ENCODE peak calls at places on chromosomes 5 and 9, in five cellular contexts. X is lung, B is cardiac muscle cell, E is spleen, P is bronchial epithelial cell. A is an unnamed sample.

GRCh38 chr5:26578002-26578401 is 460.4 kb downstream of the CDH9 start:
- DNase-seq in X (no peak), B (no peak), E (no peak), P (no peak), A (no peak)

GRCh38 chr5:90934091-90934719 is 375.6 kb downstream of the ADGRV1 start:
- DNase-seq in X (no peak), B (no peak), E (no peak), P (no peak), A (no peak)

GRCh38 chr5:119951330-119951934 is 322.1 kb downstream of the FAM170A start:
- DNase-seq in X (no peak), B (no peak), E (no peak), P (peak), A (no peak)

GRCh38 chr5:56064984-56065383 is 70.2 kb upstream of the IL6ST start:
- DNase-seq in X (no peak), B (no peak), E (no peak), P (peak), A (no peak)

GRCh38 chr5:111757582-111758283 is 739 bp upstream of the NREP start:
- DNase-seq in X (peak), B (peak), E (peak), P (peak), A (peak)

GRCh38 chr9:129995409-129996160 is 47.4 kb downstream of the FNBP1 start:
- DNase-seq in X (no peak), B (peak), E (no peak), P (peak), A (no peak)

GRCh38 chr5:101989659-101990058 is 306.4 kb downstream of the SLCO4C1 start:
- DNase-seq in X (no peak), B (no peak), E (no peak), P (no peak), A (no peak)

GRCh38 chr9:117722108-117722761 is 18.0 kb downstream of the TLR4 start:
- DNase-seq in X (no peak), B (no peak), E (no peak), P (no peak), A (no peak)

GRCh38 chr5:132003982-132004381 is 7.5 kb downstream of the ACSL6 start:
- DNase-seq in X (no peak), B (no peak), E (peak), P (no peak), A (no peak)

GRCh38 chr9:71349218-71349617 is 227.8 kb upstream of the TRPM3 start:
- DNase-seq in X (no peak), B (peak), E (no peak), P (no peak), A (no peak)

GRCh38 chr9:14935917-14936316 is 25.7 kb upstream of the FREM1 start:
- DNase-seq in X (no peak), B (no peak), E (no peak), P (no peak), A (no peak)

GRCh38 chr9:7405924-7406604 is 393.5 kb downstream of the DMAC1 start:
- DNase-seq in X (no peak), B (no peak), E (no peak), P (no peak), A (no peak)

GRCh38 chr5:66864240-66864884 is 268.2 kb downstream of the MAST4 start:
- DNase-seq in X (no peak), B (peak), E (no peak), P (peak), A (no peak)

GRCh38 chr5:151245820-151246219 is 7.2 kb upstream of the GM2A start:
- DNase-seq in X (no peak), B (no peak), E (no peak), P (no peak), A (no peak)

GRCh38 chr5:76303917-76304316 is 99.2 kb upstream of the IQGAP2 start:
- DNase-seq in X (no peak), B (no peak), E (no peak), P (peak), A (no peak)

GRCh38 chr5:32127759-32128158 is 46.4 kb downstream of the GOLPH3 start:
- DNase-seq in X (no peak), B (no peak), E (no peak), P (no peak), A (no peak)

GRCh38 chr5:68134033-68134668 is 81.4 kb upstream of the PIK3R1 start:
- DNase-seq in X (no peak), B (peak), E (no peak), P (peak), A (no peak)

GRCh38 chr5:104355350-104355749 is 792.8 kb upstream of the NUDT12 start:
- DNase-seq in X (no peak), B (no peak), E (no peak), P (no peak), A (no peak)

GRCh38 chr9:132572921-132573320 is 9.5 kb upstream of the BARHL1 start:
- DNase-seq in X (no peak), B (peak), E (no peak), P (peak), A (no peak)

GRCh38 chr9:12739014-12739413 is 35.8 kb upstream of the LURAP1L start:
- DNase-seq in X (no peak), B (no peak), E (no peak), P (peak), A (no peak)

GRCh38 chr9:38641985-38642864 is 21.8 kb upstream of the ANKRD18A start:
- DNase-seq in X (no peak), B (peak), E (no peak), P (peak), A (peak)

GRCh38 chr9:72443855-72444254 is 77.6 kb upstream of the TMC1 start:
- DNase-seq in X (no peak), B (no peak), E (no peak), P (peak), A (no peak)

GRCh38 chr5:151799407-151799806 is 27.7 kb downstream of the G3BP1 start:
- DNase-seq in X (no peak), B (peak), E (no peak), P (peak), A (no peak)

GRCh38 chr9:134792627-134793026 is 88.0 kb upstream of the FCN2 start:
- DNase-seq in X (no peak), B (no peak), E (no peak), P (no peak), A (no peak)

GRCh38 chr9:127074561-127075548 is 47.6 kb downstream of the ANGPTL2 start:
- DNase-seq in X (no peak), B (no peak), E (no peak), P (no peak), A (no peak)

GRCh38 chr5:63553069-63553468 is 409.2 kb downstream of the HTR1A start:
- DNase-seq in X (no peak), B (no peak), E (no peak), P (peak), A (no peak)

GRCh38 chr9:134410078-134410834 is 84.0 kb downstream of the RXRA start:
- DNase-seq in X (peak), B (no peak), E (peak), P (no peak), A (no peak)

DNA sequence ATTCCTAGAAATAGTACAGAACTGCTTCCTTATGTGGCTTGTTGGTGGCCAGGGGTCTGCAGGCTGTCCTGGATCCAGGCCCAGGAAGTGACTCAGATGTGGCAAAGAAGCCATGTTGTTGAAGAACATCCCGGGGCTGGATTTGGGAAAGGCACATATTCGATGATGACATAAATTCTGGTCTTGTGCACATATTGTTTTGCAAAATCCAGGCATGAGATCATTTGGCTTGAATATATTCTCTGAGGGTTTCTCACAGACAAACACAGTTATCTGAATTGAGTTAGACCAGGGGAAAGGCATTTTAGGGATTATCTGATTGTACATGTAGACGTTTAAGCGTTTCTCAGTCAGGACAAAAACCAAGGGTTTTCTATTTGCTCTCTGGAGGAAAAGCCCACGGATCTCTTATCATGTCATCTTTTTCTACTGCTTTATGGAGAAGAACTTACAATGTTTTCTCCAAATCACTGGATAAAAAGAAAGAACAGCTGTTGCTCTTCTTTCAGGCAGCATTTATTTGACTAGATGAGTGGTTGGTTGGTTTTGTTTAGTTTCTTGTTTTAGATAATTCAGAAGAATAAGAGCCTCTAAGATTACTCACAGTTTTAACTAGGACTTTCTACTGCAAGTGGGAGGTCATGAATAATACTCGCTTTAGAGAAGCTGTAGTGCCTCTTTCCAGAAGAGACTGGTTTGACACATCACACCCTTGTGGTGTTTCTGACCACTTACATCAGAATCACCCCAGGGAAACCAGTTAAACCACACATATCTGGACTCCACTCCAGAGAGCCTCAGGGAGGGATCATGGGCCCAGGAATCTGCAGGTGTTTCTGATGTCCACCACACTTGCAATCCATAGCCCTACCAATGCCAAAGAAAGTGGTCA is 29.5 kb upstream of the LHFPL2 start:
- DNase-seq in X (no peak), B (peak), E (no peak), P (peak), A (no peak)
- TF ChIP-seq CTCF in X (no peak), B (no peak), E (no peak), P (no peak), A (no peak)

GRCh38 chr9:96567203-96567700 is 52.4 kb downstream of the CDC14B start:
- DNase-seq in X (no peak), B (peak), E (peak), P (no peak), A (no peak)
- TF ChIP-seq CTCF in X (no peak), B (no peak), E (no peak), P (no peak), A (no peak)

DNA sequence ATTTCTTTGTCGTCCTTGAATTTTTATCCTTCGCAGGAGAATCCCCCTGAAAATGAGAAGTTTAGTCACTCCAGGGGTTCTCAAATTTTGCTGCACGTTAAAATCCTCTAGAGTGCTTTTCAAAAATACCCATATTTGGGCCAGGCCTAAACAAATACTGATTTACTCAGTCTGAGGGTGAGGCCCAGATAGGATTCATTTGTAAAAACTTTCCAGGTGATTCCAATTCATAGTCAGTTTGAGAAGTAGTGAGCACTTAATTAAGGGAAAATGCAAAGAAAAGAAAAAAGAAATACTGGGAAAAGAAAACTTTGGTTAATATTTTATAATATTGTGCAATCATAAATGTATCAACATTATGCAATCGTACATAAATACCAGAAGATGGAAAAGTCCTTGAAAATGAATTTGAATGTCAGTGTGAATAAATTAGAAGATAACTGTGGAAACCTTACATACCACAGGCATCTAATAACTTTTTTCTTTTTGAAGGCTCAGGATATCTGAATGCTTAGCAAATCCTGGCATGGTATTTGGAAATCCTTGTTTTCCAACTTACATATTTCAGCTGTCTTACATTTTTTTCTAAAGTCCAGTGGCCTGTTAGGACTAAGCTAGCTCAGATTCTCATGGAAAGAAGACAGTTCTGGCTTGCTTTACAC is 116.5 kb upstream of the DAPK1 start:
- DNase-seq in X (no peak), B (peak), E (no peak), P (peak), A (no peak)
- TF ChIP-seq CTCF in X (no peak), B (no peak), E (no peak), P (no peak), A (no peak)

GRCh38 chr9:137096785-137097546 is 10.2 kb downstream of the MAN1B1 start:
- DNase-seq in X (no peak), B (no peak), E (no peak), P (no peak), A (no peak)

GRCh38 chr9:137099231-137099630 is 12.4 kb downstream of the MAN1B1 start:
- DNase-seq in X (no peak), B (no peak), E (no peak), P (no peak), A (no peak)

GRCh38 chr9:137097761-137098462 is 11.1 kb downstream of the MAN1B1 start:
- DNase-seq in X (no peak), B (no peak), E (no peak), P (no peak), A (no peak)

DNA sequence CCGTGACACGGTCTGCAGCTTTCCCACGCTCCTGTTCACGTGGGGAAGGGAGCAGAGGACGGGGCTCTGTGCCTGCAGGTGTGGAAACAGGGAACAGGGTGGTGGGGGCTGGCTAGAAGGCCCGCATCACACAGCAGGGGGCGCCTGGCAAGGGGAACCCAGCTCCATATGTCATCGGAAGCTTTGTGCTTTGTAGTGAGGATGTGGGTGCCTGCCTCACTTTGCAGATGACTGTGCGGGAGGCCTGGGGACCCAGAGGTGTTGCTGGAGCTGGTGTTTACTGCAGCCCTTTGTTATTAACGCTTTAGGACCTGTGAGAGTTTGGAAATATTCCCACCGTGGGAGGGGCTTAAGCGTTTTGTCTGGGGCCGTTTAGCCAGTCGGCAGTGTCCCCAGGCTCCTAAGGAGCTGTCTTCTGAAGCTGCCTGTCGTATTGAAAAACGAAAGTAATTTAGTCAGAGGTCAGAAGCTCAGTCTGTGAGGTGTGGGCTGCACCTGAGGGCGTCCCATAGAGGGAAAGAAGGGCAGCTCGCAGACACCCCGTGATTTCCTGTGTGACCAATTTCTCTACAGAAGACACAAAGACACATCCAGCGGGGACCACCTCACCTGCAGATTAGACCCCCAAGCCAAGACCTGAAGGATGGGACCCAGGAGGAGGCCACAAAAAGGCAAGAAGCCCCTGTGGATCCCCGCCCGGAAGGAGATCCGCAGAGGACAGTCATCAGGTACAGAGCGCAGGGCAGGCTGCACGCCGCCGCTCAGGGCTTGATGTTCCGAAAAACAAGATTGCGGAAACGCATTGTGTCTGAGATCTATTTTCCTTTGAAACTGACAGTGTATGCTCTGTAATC is 9.1 kb downstream of the MAN1B1 start:
- DNase-seq in X (no peak), B (no peak), E (peak), P (no peak), A (no peak)
- TF ChIP-seq CTCF in X (peak), B (peak), E (peak), P (peak), A (no peak)

GRCh38 chr9:136723362-136723976 is 11.1 kb downstream of the DIPK1B start:
- DNase-seq in X (no peak), B (no peak), E (no peak), P (no peak), A (no peak)

GRCh38 chr9:136722969-136723356 is 10.6 kb downstream of the DIPK1B start:
- DNase-seq in X (no peak), B (no peak), E (peak), P (no peak), A (no peak)

GRCh38 chr9:136725612-136726011 is 13.2 kb downstream of the DIPK1B start:
- DNase-seq in X (no peak), B (peak), E (no peak), P (peak), A (no peak)

GRCh38 chr9:136724772-136725171 is 12.4 kb downstream of the DIPK1B start:
- DNase-seq in X (no peak), B (no peak), E (no peak), P (no peak), A (no peak)

GRCh38 chr9:136723989-136724388 is 11.6 kb downstream of the DIPK1B start:
- DNase-seq in X (no peak), B (no peak), E (no peak), P (no peak), A (no peak)
- TF ChIP-seq CTCF in X (no peak), B (no peak), E (no peak), P (no peak), A (no peak)

GRCh38 chr5:168992687-168993086 is 308.3 kb downstream of the SLIT3 start:
- DNase-seq in X (no peak), B (no peak), E (no peak), P (no peak), A (no peak)
- TF ChIP-seq CTCF in X (no peak), B (peak), E (no peak), P (peak), A (peak)

GRCh38 chr5:117652001-117652639 is 1077.5 kb upstream of the SEMA6A start:
- DNase-seq in X (no peak), B (no peak), E (no peak), P (no peak), A (no peak)
- TF ChIP-seq CTCF in X (no peak), B (no peak), E (no peak), P (no peak), A (no peak)

GRCh38 chr5:17854901-17855300 is 220.6 kb downstream of the TAF11L14 start:
- DNase-seq in X (no peak), B (no peak), E (no peak), P (no peak), A (no peak)
- TF ChIP-seq CTCF in X (no peak), B (no peak), E (no peak), P (no peak), A (no peak)